ENCODE peak calls at places on chromosomes 7 and 10, in six cellular contexts. Z is stomach, I is tibial nerve, H is HepG2, V is transverse colon, W is sigmoid colon. N is an unnamed sample.

GRCh38 chr7:129053938-129054437 is 923 bp downstream of the TNPO3 start:
- DNase-seq in Z (no peak), I (no peak), H (no peak), V (no peak), W (no peak), N (no peak)

GRCh38 chr10:8051109-8051781 is 3.2 kb upstream of the GATA3 start:
- DNase-seq in Z (no peak), I (no peak), H (no peak), V (no peak), W (no peak), N (no peak)

GRCh38 chr10:22518167-22518724 is 172.9 kb downstream of the SPAG6 start:
- DNase-seq in Z (no peak), I (no peak), H (no peak), V (no peak), W (no peak), N (no peak)

GRCh38 chr10:103278862-103279298 is 1.9 kb downstream of the INA start:
- DNase-seq in Z (peak), I (no peak), H (no peak), V (peak), W (no peak), N (peak)

GRCh38 chr10:72637398-72637857 is 11.5 kb upstream of the MICU1 start:
- DNase-seq in Z (peak), I (no peak), H (peak), V (peak), W (peak), N (no peak)

GRCh38 chr7:149381245-149381644 is 79.6 kb downstream of the ZNF777 start:
- DNase-seq in Z (no peak), I (no peak), H (no peak), V (no peak), W (no peak), N (no peak)

GRCh38 chr10:35712486-35712885 is 70.4 kb upstream of the FZD8 start:
- DNase-seq in Z (no peak), I (no peak), H (no peak), V (no peak), W (no peak), N (no peak)

GRCh38 chr10:11141571-11142091 is 124.0 kb downstream of the CELF2 start:
- DNase-seq in Z (no peak), I (no peak), H (peak), V (peak), W (no peak), N (no peak)

GRCh38 chr7:54544356-54545240 is 2.4 kb downstream of the VSTM2A start:
- DNase-seq in Z (no peak), I (no peak), H (no peak), V (no peak), W (no peak), N (no peak)

DNA sequence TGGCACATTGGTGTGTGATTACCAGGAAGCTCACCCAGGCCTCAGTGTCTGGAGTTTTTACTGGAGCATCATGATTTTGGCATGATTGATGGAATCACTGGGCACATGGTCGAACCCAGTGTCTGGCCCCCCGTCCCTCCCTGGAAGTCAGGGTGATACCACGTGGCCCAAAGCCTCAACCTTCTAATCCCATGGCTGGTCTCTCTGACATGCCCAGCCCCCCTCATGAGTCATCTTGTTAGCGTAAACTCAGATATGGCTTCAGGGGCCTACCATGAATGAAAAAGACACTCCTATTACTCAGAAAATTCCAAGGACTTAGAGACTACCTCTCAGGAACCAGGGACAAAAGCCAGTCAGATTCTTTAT is 109.3 kb downstream of the GRK5 start:
- DNase-seq in Z (no peak), I (no peak), H (peak), V (no peak), W (no peak), N (no peak)
- H3K27ac ChIP-seq in Z (peak), I (no peak), H (peak), V (peak), W (peak), N (no peak)

GRCh38 chr7:100065452-100066186 is 15.9 kb downstream of the ZNF3 start:
- DNase-seq in Z (no peak), I (no peak), H (no peak), V (no peak), W (peak), N (peak)

GRCh38 chr7:100064162-100064561 is 14.6 kb downstream of the ZSCAN21 start:
- DNase-seq in Z (no peak), I (no peak), H (no peak), V (no peak), W (no peak), N (no peak)

GRCh38 chr7:100063376-100063775 is 13.8 kb downstream of the ZSCAN21 start:
- DNase-seq in Z (no peak), I (no peak), H (no peak), V (no peak), W (no peak), N (no peak)

GRCh38 chr7:100057006-100057405 is 7.4 kb downstream of the ZSCAN21 start:
- DNase-seq in Z (no peak), I (no peak), H (no peak), V (no peak), W (peak), N (no peak)

DNA sequence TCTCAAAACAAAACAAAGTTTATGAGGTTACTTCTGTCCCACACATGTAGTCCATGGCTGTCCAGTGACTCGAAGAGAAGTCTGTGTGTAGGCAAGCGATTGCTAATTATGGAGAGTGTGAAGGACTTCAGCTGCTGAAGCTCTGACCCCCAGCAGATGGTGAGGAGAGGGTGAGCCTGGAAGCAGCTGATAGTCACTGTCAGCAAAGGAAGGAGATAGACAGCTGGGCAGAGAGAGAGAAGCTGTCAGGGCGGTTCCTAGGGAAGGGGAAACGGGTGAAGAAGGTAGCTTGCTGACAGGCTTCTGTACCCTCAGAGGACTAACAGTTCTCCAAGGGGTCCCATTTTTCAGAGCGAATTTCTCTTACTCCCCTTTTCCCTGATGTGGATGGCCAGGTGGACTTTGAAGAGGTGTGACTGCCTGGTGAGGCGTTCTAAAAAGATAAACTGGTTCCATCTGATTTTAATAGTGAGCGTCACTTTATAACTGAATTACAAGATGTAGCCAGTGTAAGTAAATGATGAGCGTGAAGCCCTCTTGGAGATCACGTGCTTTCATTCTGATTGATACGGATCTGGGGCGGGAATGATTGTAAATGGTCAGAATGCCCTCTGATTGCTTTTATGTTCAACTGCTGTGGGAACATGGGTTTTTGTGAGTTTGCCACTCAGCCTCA is 12.1 kb downstream of the ZSCAN21 start:
- DNase-seq in Z (no peak), I (no peak), H (no peak), V (no peak), W (no peak), N (no peak)
- TF ChIP-seq EP300 in Z (no peak), I (no peak), H (no peak), V (no peak), W (no peak), N (no peak)

DNA sequence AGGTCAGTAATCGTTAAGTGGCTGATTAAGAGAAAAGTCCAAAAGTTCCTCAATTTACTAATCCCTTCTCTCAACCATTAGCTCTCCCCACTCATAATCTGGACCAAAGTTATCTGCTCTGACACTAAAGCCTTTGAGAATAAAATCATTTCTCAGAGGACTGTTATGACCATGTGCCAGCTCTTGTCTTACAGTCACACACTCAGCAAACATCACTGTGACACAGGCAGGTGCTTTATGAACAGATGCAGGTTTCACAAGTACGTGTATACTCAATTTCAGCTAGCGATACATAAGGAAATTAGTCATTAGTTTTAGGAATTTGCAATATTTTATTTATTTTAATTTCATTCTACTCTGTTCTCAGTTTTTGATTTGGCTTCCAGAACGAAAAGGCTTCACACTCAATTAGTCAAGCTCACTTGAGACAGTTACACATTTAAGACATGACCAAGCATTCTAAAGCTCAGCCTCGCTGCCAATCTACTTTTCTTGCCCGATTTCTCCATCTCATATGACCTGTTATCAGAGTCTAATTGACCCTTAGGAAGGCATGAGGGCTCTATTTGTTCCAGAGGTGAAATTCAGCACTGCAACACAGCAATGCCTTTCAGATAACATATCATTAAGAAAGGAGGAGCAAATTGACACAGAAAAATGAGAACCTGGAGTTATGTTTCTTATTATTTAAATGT is 76.9 kb downstream of the TFEC start:
- DNase-seq in Z (no peak), I (no peak), H (no peak), V (no peak), W (no peak), N (no peak)
- H3K27ac ChIP-seq in Z (no peak), I (no peak), H (no peak), V (no peak), W (no peak), N (no peak)

DNA sequence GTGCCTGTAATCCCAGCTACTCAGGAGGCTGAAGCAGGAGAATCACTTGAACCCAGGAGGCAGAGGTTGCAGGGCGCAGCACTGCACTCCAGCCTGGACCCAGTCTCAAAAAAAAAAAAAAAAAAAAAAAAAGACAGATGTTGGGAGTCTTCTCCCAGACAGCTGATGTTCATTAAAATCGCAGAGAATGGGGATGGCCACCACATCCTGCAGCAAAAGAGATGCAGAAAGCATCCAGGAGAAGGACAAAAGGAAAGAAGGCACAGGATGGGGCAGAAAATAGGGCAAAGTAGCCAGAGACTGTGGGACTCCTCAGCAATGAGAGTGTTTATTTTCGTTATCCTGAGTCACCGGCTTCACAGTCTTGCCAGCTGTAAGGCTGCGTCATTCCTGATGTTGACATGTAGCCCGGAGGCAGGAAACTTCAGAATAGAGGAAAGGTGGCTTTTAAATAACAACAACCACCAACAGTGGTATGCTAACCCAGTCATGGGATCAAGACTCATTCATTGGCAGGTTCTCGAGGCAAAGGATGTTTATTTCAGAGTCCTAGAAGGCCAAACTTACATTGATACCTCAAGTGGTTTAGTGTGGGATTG is 149.5 kb upstream of the SVIL start:
- DNase-seq in Z (peak), I (peak), H (peak), V (peak), W (peak), N (peak)
- TF ChIP-seq EP300 in Z (peak), I (peak), H (peak), V (no peak), W (peak), N (no peak)

N was measured in ovary.